ENCODE peak calls at places on chromosomes 12 and 14, in six cellular contexts. I, H, C, K, Y and B are unnamed samples.

GRCh38 chr12:6295187-6295811 is 15.2 kb upstream of the PLEKHG6 start:
- DNase-seq in H (peak; percentile 98), C (peak; percentile 93), I (peak; percentile 92), K (peak; percentile 88), Y (no peak), B (peak; percentile 99)

GRCh38 chr12:88604646-88605045 is 24.4 kb upstream of the KITLG start:
- DNase-seq in K (no peak), I (no peak), H (no peak), Y (no peak), C (no peak), B (no peak)

GRCh38 chr12:52611080-52611468 is 7.3 kb downstream of the KRT73 start:
- DNase-seq in K (no peak), I (no peak), C (no peak), H (no peak), Y (no peak), B (no peak)

GRCh38 chr12:131831635-131832041 is 3.4 kb downstream of the MMP17 start:
- DNase-seq in C (peak; percentile 14), K (no peak), H (no peak), Y (no peak), I (no peak), B (peak; percentile 83)

GRCh38 chr12:115500872-115501271 is 776.6 kb downstream of the MED13L start:
- DNase-seq in I (no peak), C (no peak), K (no peak), H (no peak), Y (no peak), B (no peak)

GRCh38 chr14:56754966-56755365 is 55.3 kb downstream of the OTX2 start:
- DNase-seq in K (no peak), I (no peak), C (no peak), H (no peak), Y (no peak), B (no peak)

GRCh38 chr14:103593577-103593976 is 30.8 kb downstream of the COA8 start:
- DNase-seq in K (no peak), I (no peak), H (no peak), Y (peak; percentile 12), C (no peak), B (peak; percentile 16)

GRCh38 chr12:5806376-5807089 is 138.5 kb downstream of the ANO2 start:
- DNase-seq in C (no peak), I (peak; percentile 87), H (no peak), K (no peak), Y (no peak), B (peak; percentile 92)

GRCh38 chr14:60151715-60152114 is 13.5 kb downstream of the DHRS7 start:
- DNase-seq in H (no peak), K (peak; percentile 72), Y (peak; percentile 86), C (peak; percentile 84), I (peak; percentile 89), B (peak; percentile 89)

GRCh38 chr14:68557648-68558047 is 235.2 kb downstream of the ZFP36L1 start:
- DNase-seq in K (no peak), Y (no peak), I (no peak), C (no peak), H (no peak), B (no peak)

GRCh38 chr12:122318607-122319311 is 52.5 kb upstream of the VPS33A start:
- DNase-seq in Y (no peak), C (no peak), H (no peak), I (peak; percentile 75), K (peak; percentile 85), B (peak; percentile 90)

GRCh38 chr14:89227490-89227834 is 189.6 kb downstream of the FOXN3 start:
- DNase-seq in C (no peak), K (peak; percentile 47), H (no peak), I (peak; percentile 50), Y (peak; percentile 37), B (peak; percentile 64)

GRCh38 chr14:69878251-69878650 is 965 bp upstream of the SMOC1 start:
- DNase-seq in I (no peak), Y (no peak), H (no peak), K (no peak), C (no peak), B (no peak)

GRCh38 chr12:51393676-51394545 is 2.7 kb upstream of the GALNT6 start:
- DNase-seq in I (peak; percentile 81), H (no peak), Y (peak; percentile 76), C (peak; percentile 42), K (peak; percentile 73), B (peak; percentile 96)

GRCh38 chr14:64910847-64911495 is 3.3 kb upstream of the CHURC1 start:
- DNase-seq in I (peak; percentile 28), K (peak; percentile 43), C (no peak), H (peak; percentile 19), Y (no peak), B (peak; percentile 32)

GRCh38 chr12:131092911-131093901 is 139.5 kb downstream of the ADGRD1 start:
- DNase-seq in C (peak; percentile 1), I (peak; percentile 5), Y (peak; percentile 83), K (no peak), H (no peak), B (peak; percentile 25)

GRCh38 chr12:48826209-48826855 is 8.0 kb downstream of the CACNB3 start:
- DNase-seq in C (peak; percentile 81), Y (no peak), H (no peak), I (peak; percentile 75), K (no peak), B (no peak)

GRCh38 chr14:102479777-102480176 is 29.8 kb downstream of the ANKRD9 start:
- DNase-seq in I (no peak), H (no peak), C (no peak), K (no peak), Y (no peak), B (peak; percentile 7)

GRCh38 chr12:68842123-68842522 is 34.1 kb downstream of the MDM2 start:
- DNase-seq in H (no peak), C (no peak), I (no peak), Y (no peak), K (no peak), B (no peak)

GRCh38 chr12:46908236-46908935 is 82.6 kb upstream of the SLC38A4 start:
- DNase-seq in I (peak; percentile 82), C (peak; percentile 88), Y (no peak), H (no peak), K (peak; percentile 50), B (peak; percentile 97)

GRCh38 chr12:133081408-133081806 is 684 bp downstream of the ZNF140 start:
- DNase-seq in C (no peak), H (no peak), Y (peak; percentile 22), K (no peak), I (no peak), B (no peak)

GRCh38 chr14:101962503-101962874 is 1.9 kb upstream of the DYNC1H1 start:
- DNase-seq in I (peak; percentile 85), C (peak; percentile 69), K (peak; percentile 95), H (peak; percentile 90), Y (no peak), B (peak; percentile 87)